ENCODE peak calls at places on chromosomes 11 and 22, in five cellular contexts. E is uterus, N is transverse colon, M is heart left ventricle, G is stomach. W is an unnamed sample.

GRCh38 chr11:27697679-27698275 is 2.5 kb downstream of the BDNF start:
- DNase-seq in G (no peak), M (no peak), N (no peak), E (no peak), W (no peak)

GRCh38 chr11:8068605-8069221 is 12.3 kb upstream of the TUB start:
- DNase-seq in E (peak; percentile 72), M (peak; percentile 69), G (no peak), N (peak; percentile 20), W (peak; percentile 76)

GRCh38 chr11:44615041-44615513 is 49.6 kb downstream of the CD82 start:
- DNase-seq in N (no peak), E (no peak), G (no peak), M (peak; percentile 57), W (no peak)

GRCh38 chr11:104531075-104531474 is 367.1 kb upstream of the PDGFD start:
- DNase-seq in E (no peak), G (no peak), N (no peak), M (no peak), W (no peak)

GRCh38 chr11:66046901-66047300 is 2.1 kb downstream of the GAL3ST3 start:
- DNase-seq in E (no peak), M (no peak), N (no peak), G (no peak), W (no peak)

GRCh38 chr11:132941024-132941646 is 591.2 kb downstream of the OPCML start:
- DNase-seq in G (no peak), E (no peak), M (no peak), N (no peak), W (no peak)

GRCh38 chr11:27013741-27014415 is 20.0 kb downstream of the FIBIN start:
- DNase-seq in M (no peak), E (no peak), G (no peak), N (no peak), W (no peak)

GRCh38 chr11:11620966-11621880 is 582 bp downstream of the GALNT18 start:
- DNase-seq in N (peak; percentile 31), G (peak; percentile 33), E (peak; percentile 41), M (peak; percentile 62), W (no peak)

GRCh38 chr11:111960916-111961315 is 23.8 kb downstream of the DIXDC1 start:
- DNase-seq in E (no peak), N (peak; percentile 19), M (no peak), G (peak; percentile 70), W (peak; percentile 88)

GRCh38 chr11:35709386-35709785 is 46.8 kb downstream of the TRIM44 start:
- DNase-seq in E (no peak), N (no peak), M (no peak), G (no peak), W (no peak)

GRCh38 chr11:120141144-120142071 is 3.5 kb upstream of the TRIM29 start:
- DNase-seq in G (peak; percentile 15), E (no peak), N (no peak), M (no peak), W (no peak)

GRCh38 chr22:44831885-44832284 is 79.5 kb downstream of the ARHGAP8 start:
- DNase-seq in M (no peak), E (no peak), G (no peak), N (no peak), W (no peak)

GRCh38 chr11:10514713-10515112 is 26.3 kb downstream of the RNF141 start:
- DNase-seq in M (no peak), N (no peak), E (no peak), G (no peak), W (no peak)

GRCh38 chr22:17945851-17946690 is 78.3 kb downstream of the MICAL3 start:
- DNase-seq in M (no peak), N (no peak), E (no peak), G (peak; percentile 2), W (no peak)

GRCh38 chr22:38454361-38455062 is 487 bp downstream of the KCNJ4 start:
- DNase-seq in M (peak; percentile 55), N (no peak), E (no peak), G (no peak), W (no peak)

DNA sequence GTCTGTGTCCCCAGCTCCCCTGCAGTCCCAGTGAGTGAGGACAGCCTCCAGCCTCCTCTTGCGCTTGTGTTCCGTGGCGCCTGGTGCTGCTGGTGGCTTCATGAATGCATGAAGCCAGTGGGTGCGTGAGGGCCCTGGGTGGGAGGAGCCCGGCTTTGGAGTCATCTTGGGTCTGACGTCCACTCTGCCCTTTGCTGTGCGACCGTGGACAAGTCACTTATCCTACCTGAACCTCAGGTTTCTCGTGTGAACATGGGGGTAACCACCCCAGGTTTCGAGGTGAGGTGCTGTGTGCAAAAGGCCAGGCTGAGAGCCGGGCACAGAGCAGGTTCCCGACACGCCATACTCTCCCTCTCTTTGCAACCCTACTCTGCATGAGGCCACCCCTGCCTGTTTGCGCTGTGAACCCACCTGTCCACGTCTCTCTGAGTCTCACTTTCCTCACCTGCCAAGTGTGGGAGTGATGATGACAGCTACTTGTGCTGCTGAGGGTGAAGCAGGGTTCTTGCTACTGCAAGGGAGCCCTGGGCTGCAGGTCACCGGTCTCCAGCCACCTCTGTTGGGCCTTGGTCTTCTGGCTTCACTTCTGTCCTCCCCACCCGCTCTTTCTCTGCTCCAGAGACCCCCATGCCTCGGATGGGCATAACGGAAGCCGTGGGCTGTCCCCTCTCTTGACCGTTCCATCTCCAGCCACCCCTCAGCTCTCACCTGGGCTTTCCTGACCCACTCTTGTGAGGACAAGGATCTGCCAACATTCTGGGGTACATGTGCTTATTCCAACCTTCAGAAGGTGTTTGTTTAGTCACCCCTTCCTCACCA is 537.6 kb downstream of the TBC1D22A start:
- DNase-seq in E (no peak), G (peak; percentile 22), N (no peak), M (no peak), W (no peak)
- H3K9me3 ChIP-seq in E (no peaks in the 10 kb centered on the region), G (no peaks in the 10 kb centered on the region), N (no peaks in the 10 kb centered on the region), M (no peaks in the 10 kb centered on the region), W (no peaks in the 10 kb centered on the region)

GRCh38 chr11:1553808-1554594 is 18.1 kb downstream of the DUSP8 start:
- DNase-seq in G (peak; percentile 94), N (peak; percentile 89), E (no peak), M (peak; percentile 23), W (no peak)
- TF ChIP-seq POLR2A in G (no peak), N (peak; percentile 30), E (no peak), M (no peak), W (no peak)

GRCh38 chr11:90113541-90113940 is 20.9 kb upstream of the NAALAD2 start:
- DNase-seq in G (no peak), E (no peak), N (no peak), M (no peak), W (no peak)
- H3K9me3 ChIP-seq in G (no peaks in the 10 kb centered on the region), E (no peaks in the 10 kb centered on the region), N (no peaks in the 10 kb centered on the region), M (no peaks in the 10 kb centered on the region), W (no peaks in the 10 kb centered on the region)

GRCh38 chr11:646214-646613 is 9.1 kb downstream of the DRD4 start:
- DNase-seq in E (no peak), M (peak; percentile 17), N (no peak), G (no peak), W (no peak)

GRCh38 chr11:641806-642370 is 4.8 kb downstream of the DRD4 start:
- DNase-seq in E (no peak), N (no peak), M (no peak), G (no peak), W (no peak)

GRCh38 chr11:645536-645935 is 8.5 kb downstream of the DRD4 start:
- DNase-seq in M (peak; percentile 9), E (no peak), N (no peak), G (no peak), W (no peak)

GRCh38 chr11:643366-643765 is 6.3 kb downstream of the DRD4 start:
- DNase-seq in N (no peak), G (no peak), E (no peak), M (no peak), W (no peak)

GRCh38 chr11:643849-644738 is 7.0 kb downstream of the DRD4 start:
- DNase-seq in E (no peak), N (no peak), M (no peak), G (no peak), W (no peak)
- TF ChIP-seq POLR2A in E (no peak), N (no peak), M (no peak), G (no peak), W (no peak)

DNA sequence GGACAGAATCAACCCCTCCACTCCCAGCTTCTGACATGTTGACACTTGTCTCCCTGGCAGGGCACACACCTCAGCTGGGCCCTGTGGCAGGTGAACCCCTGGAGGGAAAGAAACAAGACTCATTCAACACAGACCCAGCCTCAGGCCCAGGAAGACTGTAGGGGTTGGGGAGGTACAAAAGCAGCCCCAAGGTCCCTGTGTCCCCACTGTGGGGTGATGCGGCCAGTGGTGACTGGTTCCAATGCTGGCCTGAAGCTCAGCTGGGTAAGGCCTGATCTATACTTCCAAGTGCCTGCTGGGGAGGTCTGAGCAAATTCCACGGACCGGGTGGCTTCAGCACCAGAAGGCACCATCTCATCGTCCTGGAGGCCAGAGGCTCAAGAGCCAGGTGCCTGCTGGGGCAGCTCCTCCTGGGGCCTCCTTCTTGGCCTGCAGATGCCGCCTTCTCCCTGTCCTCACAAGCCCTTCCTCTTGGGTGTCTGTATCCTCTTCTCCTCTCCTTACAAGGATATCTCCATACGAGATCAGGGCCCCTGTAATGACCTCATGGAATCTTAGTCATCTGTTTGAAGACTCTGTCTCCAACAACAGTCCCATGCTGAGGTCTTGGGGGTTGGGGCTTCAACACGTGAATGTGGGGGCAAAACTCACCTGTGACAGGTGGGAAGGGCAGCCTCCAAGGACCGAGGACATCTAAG is 1492.1 kb downstream of the BRD1 start:
- DNase-seq in G (no peak), N (no peak), M (no peak), E (no peak), W (no peak)
- H3K9me3 ChIP-seq in G (peaks cover 2% of the 10 kb centered on the region), N (no peaks in the 10 kb centered on the region), M (no peaks in the 10 kb centered on the region), E (no peaks in the 10 kb centered on the region), W (no peaks in the 10 kb centered on the region)

GRCh38 chr11:64245797-64246623 is 733 bp downstream of the PPP1R14B start:
- DNase-seq in E (peak; percentile 73), N (peak; percentile 77), M (peak; percentile 82), G (peak; percentile 70), W (peak; percentile 82)
- TF ChIP-seq POLR2A in E (no peak), N (peak; percentile 68), M (no peak), G (no peak), W (peak; percentile 47)

W was measured in gastrocnemius medialis.